ENCODE peak calls at places on chromosomes 7 and 10, in five cellular contexts. Y, F, X, V and D are unnamed samples. For H3K4me1 and H3K9me3, the result is how much of the 10 kb centered on the place peaks cover.

GRCh38 chr7:22173884-22174573 is 182.9 kb downstream of the RAPGEF5 start:
- DNase-seq in Y (no peak), F (no peak), X (no peak), V (no peak), D (no peak)

GRCh38 chr7:50476953-50477625 is 26.9 kb upstream of the FIGNL1 start:
- DNase-seq in Y (no peak), F (no peak), X (no peak), V (no peak), D (no peak)

GRCh38 chr10:95906675-95907453 is 911 bp upstream of the CC2D2B start:
- DNase-seq in Y (peak), F (peak), X (peak), V (peak), D (peak)

GRCh38 chr10:2949948-2950354 is 117.4 kb upstream of the PFKP start:
- DNase-seq in Y (peak), F (no peak), X (no peak), V (no peak), D (no peak)

GRCh38 chr7:98249106-98249505 is 2.9 kb downstream of the TECPR1 start:
- DNase-seq in Y (no peak), F (no peak), X (no peak), V (no peak), D (no peak)

GRCh38 chr10:69434169-69434568 is 17.1 kb upstream of the TSPAN15 start:
- DNase-seq in Y (no peak), F (no peak), X (no peak), V (no peak), D (no peak)

GRCh38 chr7:128755816-128756476 is 16.8 kb downstream of the CALU start:
- DNase-seq in Y (peak), F (no peak), X (no peak), V (no peak), D (no peak)

GRCh38 chr10:26378763-26379361 is 59.3 kb upstream of the APBB1IP start:
- DNase-seq in Y (no peak), F (no peak), X (no peak), V (no peak), D (no peak)

GRCh38 chr7:120964088-120964487 is 13.5 kb downstream of the ING3 start:
- DNase-seq in Y (no peak), F (no peak), X (no peak), V (no peak), D (no peak)

GRCh38 chr10:119680050-119680449 is 28.9 kb downstream of the BAG3 start:
- DNase-seq in Y (peak), F (no peak), X (no peak), V (no peak), D (no peak)

GRCh38 chr7:112202819-112203218 is 3.4 kb downstream of the DOCK4 start:
- DNase-seq in Y (no peak), F (no peak), X (peak), V (peak), D (no peak)

GRCh38 chr7:112199035-112199655 is 7.1 kb downstream of the DOCK4 start:
- DNase-seq in Y (peak), F (no peak), X (no peak), V (no peak), D (no peak)

GRCh38 chr7:112201421-112201820 is 4.8 kb downstream of the DOCK4 start:
- DNase-seq in Y (peak), F (no peak), X (no peak), V (no peak), D (no peak)

GRCh38 chr7:112201839-112202238 is 4.4 kb downstream of the DOCK4 start:
- DNase-seq in Y (no peak), F (no peak), X (no peak), V (no peak), D (no peak)

GRCh38 chr7:112199672-112200071 is 6.5 kb downstream of the DOCK4 start:
- DNase-seq in Y (no peak), F (no peak), X (no peak), V (no peak), D (no peak)
- H3K4me1 ChIP-seq in Y (under half), F (half or more), X (under half), V (half or more), D (under half)

DNA sequence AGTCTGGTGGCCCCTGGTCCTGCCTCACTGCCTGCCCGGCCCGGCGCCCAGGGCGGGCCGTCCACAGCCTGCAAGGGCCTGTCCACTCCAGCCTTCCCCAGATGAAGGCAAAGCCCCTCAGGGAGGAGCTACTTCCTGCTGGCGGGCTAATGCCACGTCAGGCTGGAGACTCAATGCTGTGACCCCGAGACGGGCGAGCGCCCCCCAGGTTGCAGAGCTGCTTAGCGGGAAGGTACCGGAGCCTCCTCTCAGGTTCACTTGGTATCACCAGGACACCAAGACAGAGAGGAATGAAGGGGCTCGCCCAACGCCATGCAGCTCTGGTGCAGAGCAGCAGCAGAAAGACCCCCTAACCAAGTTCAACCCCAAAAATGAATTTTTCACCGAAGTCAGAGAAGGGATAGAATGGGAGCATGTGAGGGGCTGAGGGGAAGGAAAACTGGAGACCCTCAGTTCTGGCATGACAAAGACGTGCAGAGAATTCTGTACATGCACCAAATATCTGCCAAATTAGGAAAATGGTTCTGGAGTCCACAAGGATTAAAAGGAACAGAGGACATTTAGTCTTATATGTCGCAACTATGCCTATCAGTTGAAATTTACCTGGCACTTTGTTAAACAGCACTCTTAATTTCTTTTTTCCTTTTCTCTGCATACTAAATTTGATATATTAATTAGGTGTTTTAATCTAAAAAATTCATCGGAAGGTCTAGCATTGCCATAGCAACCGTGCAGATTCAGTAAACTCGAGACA is 2.8 kb downstream of the STK32C start:
- DNase-seq in Y (no peak), F (no peak), X (no peak), V (no peak), D (no peak)
- H3K9me3 ChIP-seq in Y (under half), F (under half), X (under half), V (under half), D (under half)

DNA sequence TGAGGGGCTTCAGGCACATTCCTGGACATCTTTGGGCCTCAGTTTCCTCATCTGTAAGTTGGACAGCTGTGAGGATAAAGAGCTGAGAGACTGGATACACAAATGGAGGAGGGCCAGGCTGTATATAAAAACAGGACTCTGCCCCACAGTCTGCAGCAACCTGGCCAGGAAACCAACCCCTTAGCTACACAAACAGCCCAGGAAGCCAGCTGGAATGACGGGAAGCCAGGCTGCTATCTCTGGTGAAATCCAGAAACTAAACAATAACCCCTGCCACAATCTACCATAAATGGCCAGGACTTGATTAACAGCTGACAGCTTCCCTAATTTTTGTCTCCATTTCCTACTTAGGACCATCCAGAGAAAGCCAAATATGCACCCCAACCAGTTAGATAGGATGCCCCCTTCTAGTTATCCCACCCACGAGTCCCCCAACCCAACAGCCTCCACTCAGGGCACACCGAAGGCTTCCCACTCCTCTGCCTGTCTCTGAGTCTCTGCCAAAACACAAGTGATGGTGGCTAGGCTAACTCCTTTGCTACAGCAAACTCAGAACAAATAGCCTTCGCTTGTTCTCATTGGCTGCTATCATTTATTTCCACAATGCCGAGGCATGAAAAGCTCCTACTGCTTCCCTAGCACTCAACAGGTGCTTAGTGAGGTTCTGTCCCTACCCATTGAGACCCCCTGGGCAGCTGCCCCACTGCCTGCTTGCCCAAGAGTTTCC is 110.0 kb upstream of the TCF7L2 start:
- DNase-seq in Y (no peak), F (no peak), X (no peak), V (peak), D (no peak)
- TF ChIP-seq CTCF in Y (no peak), F (no peak), X (no peak), V (no peak), D (no peak)

DNA sequence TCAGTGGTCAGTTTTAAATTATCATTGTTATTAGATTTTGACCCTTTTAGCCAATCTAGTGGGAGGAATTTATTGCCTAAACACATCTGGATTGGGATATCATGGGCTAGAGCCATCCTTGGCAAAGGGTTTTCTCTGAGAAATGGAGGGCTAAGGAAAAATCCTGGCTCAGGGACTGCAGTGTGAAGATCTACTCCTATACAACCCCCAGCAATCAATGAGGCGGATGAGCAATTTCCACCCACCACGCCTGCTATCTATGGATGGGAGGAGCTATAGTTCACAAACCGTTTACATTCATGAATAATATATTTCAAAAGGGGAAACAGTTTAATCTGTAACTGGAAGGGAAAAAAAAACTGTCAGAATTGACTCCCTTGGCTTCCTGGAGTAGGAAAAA is 2.7 kb downstream of the CAV1 start:
- DNase-seq in Y (peak), F (no peak), X (no peak), V (no peak), D (no peak)
- H3K4me1 ChIP-seq in Y (under half), F (half or more), X (under half), V (under half), D (under half)

DNA sequence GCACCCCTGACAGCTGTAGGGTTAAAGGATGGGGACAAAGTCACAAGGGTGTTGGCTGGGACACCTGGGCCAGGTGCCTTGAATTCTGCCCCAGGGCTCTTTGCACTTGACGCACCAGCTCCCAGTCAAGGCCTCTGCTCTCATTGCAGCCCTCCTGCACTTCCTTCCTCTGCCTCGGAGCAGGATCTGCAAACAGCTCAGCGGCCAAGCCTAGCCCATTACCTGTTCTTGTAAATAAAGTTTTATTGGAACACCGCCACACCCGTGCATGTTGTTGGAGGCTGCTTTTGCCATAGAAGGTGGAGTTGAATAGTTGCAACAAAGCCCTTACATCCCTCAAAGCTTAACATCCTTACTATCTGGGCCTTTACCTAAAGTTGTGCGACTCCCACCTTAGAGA is 483.8 kb upstream of the FOXK1 start:
- DNase-seq in Y (no peak), F (no peak), X (no peak), V (no peak), D (no peak)
- H3K9me3 ChIP-seq in Y (under half), F (under half), X (under half), V (under half), D (under half)

DNA sequence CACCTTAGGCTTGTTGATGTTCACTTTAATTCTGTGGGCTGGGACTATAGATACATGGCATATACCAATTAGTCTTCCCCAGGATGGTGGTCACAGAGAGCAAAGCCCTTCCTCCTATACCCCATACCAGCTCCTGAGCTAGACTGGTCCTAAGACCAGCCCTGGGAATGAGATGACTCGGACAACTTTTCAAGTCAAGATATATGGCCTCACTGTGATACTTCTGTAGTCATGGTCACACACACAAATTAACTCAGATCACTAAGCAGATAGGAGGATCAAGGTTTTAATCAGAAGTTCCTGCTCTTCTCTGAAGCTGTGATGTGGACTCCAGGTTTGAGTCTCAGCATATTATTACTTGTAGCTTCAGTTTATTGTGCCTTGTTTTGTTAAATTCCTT is 53.1 kb downstream of the SLK start:
- DNase-seq in Y (no peak), F (no peak), X (no peak), V (no peak), D (no peak)
- TF ChIP-seq CTCF in Y (no peak), F (no peak), X (no peak), V (no peak), D (no peak)